ENCODE peak calls at places on chromosomes 16 and 17, in seven cellular contexts. M, F, W, S, Q, Y and K are unnamed samples. For H3K4me1, the result is how much of the 10 kb centered on the place peaks cover.

GRCh38 chr16:69534720-69535119 is 31.0 kb upstream of the NFAT5 start:
- DNase-seq in M (no peak), F (no peak), W (no peak), S (no peak), Q (no peak), Y (no peak), K (no peak)

GRCh38 chr17:19768046-19768782 is 20.1 kb upstream of the ALDH3A1 start:
- DNase-seq in M (no peak), F (no peak), W (no peak), S (no peak), Q (no peak), Y (no peak), K (no peak)

GRCh38 chr16:77422196-77422784 is 12.5 kb downstream of the ADAMTS18 start:
- DNase-seq in M (no peak), F (no peak), W (no peak), S (no peak), Q (no peak), Y (no peak), K (no peak)

GRCh38 chr16:968620-969019 is 2.2 kb downstream of the LMF1 start:
- DNase-seq in M (no peak), F (no peak), W (no peak), S (no peak), Q (no peak), Y (no peak), K (no peak)

GRCh38 chr17:2062571-2063183 is 7.8 kb downstream of the HIC1 start:
- DNase-seq in M (no peak), F (no peak), W (no peak), S (no peak), Q (peak), Y (no peak), K (peak)

GRCh38 chr16:24024971-24025370 is 189.2 kb downstream of the PRKCB start:
- DNase-seq in M (no peak), F (no peak), W (no peak), S (no peak), Q (no peak), Y (no peak), K (no peak)

GRCh38 chr17:68600123-68600880 is 865 bp downstream of the FAM20A start:
- DNase-seq in M (no peak), F (peak), W (peak), S (no peak), Q (peak), Y (no peak), K (peak)

GRCh38 chr16:24130494-24131085 is 125.5 kb upstream of the CACNG3 start:
- DNase-seq in M (no peak), F (no peak), W (no peak), S (no peak), Q (no peak), Y (no peak), K (no peak)

GRCh38 chr17:58313815-58314705 is 14.5 kb downstream of the TSPOAP1 start:
- DNase-seq in M (no peak), F (no peak), W (no peak), S (no peak), Q (no peak), Y (no peak), K (no peak)

GRCh38 chr16:53061701-53062159 is 6.9 kb downstream of the CHD9 start:
- DNase-seq in M (no peak), F (peak), W (no peak), S (no peak), Q (no peak), Y (no peak), K (no peak)

GRCh38 chr17:47225436-47225858 is 16.3 kb downstream of the MYL4 start:
- DNase-seq in M (peak), F (peak), W (peak), S (no peak), Q (no peak), Y (no peak), K (peak)

GRCh38 chr17:5770556-5771270 is 186.4 kb upstream of the NLRP1 start:
- DNase-seq in M (no peak), F (no peak), W (no peak), S (no peak), Q (no peak), Y (no peak), K (no peak)

GRCh38 chr16:27515874-27516353 is 33.8 kb downstream of the GTF3C1 start:
- DNase-seq in M (no peak), F (no peak), W (peak), S (no peak), Q (no peak), Y (no peak), K (no peak)

GRCh38 chr17:38447502-38448095 is 19.3 kb downstream of the ARHGAP23 start:
- DNase-seq in M (no peak), F (no peak), W (no peak), S (no peak), Q (no peak), Y (no peak), K (no peak)

GRCh38 chr16:7679899-7680298 is 347.3 kb downstream of the RBFOX1 start:
- DNase-seq in M (no peak), F (no peak), W (no peak), S (no peak), Q (no peak), Y (no peak), K (no peak)

GRCh38 chr16:12587170-12587569 is 216.5 kb downstream of the CPPED1 start:
- DNase-seq in M (no peak), F (no peak), W (no peak), S (no peak), Q (no peak), Y (peak), K (no peak)

GRCh38 chr16:81502396-81503060 is 57.9 kb downstream of the CMIP start:
- DNase-seq in M (no peak), F (no peak), W (no peak), S (no peak), Q (no peak), Y (no peak), K (peak)

GRCh38 chr16:56921571-56921970 is 10.4 kb upstream of the HERPUD1 start:
- DNase-seq in M (no peak), F (no peak), W (no peak), S (no peak), Q (no peak), Y (no peak), K (no peak)

GRCh38 chr17:77889135-77889505 is 69.4 kb upstream of the TNRC6C start:
- DNase-seq in M (no peak), F (no peak), W (no peak), S (no peak), Q (no peak), Y (no peak), K (no peak)

GRCh38 chr16:87152221-87152755 is 164.9 kb downstream of the C16orf95 start:
- DNase-seq in M (no peak), F (no peak), W (no peak), S (no peak), Q (no peak), Y (no peak), K (no peak)

GRCh38 chr17:11644265-11645212 is 46.3 kb downstream of the DNAH9 start:
- DNase-seq in M (peak), F (peak), W (peak), S (no peak), Q (peak), Y (no peak), K (peak)

GRCh38 chr17:79597040-79597439 is 13.8 kb downstream of the RBFOX3 start:
- DNase-seq in M (no peak), F (no peak), W (no peak), S (no peak), Q (no peak), Y (no peak), K (no peak)

GRCh38 chr16:65062736-65063583 is 58.9 kb downstream of the CDH11 start:
- DNase-seq in M (no peak), F (no peak), W (no peak), S (no peak), Q (no peak), Y (no peak), K (no peak)

GRCh38 chr16:57235128-57236092 is 9.6 kb upstream of the ARL2BP start:
- DNase-seq in M (no peak), F (no peak), W (no peak), S (no peak), Q (no peak), Y (no peak), K (no peak)

GRCh38 chr16:22300427-22301071 is 3.3 kb downstream of the POLR3E start:
- DNase-seq in M (peak), F (peak), W (peak), S (no peak), Q (no peak), Y (no peak), K (peak)

GRCh38 chr17:21814776-21815175 is 122.5 kb downstream of the KCNJ18 start:
- DNase-seq in M (no peak), F (no peak), W (no peak), S (no peak), Q (no peak), Y (no peak), K (no peak)

GRCh38 chr17:38428150-38428642 is at the start of gene ARHGAP23:
- DNase-seq in M (peak), F (peak), W (peak), S (no peak), Q (peak), Y (no peak), K (peak)

GRCh38 chr17:81245665-81246342 is 6.7 kb downstream of the NDUFAF8 start:
- DNase-seq in M (no peak), F (no peak), W (no peak), S (no peak), Q (no peak), Y (no peak), K (peak)
- TF ChIP-seq POLR2A in M (no peak), F (no peak), W (no peak), S (no peak), Q (no peak), Y (no peak), K (no peak)

GRCh38 chr17:66965801-66966528 is 1.5 kb downstream of the CACNG4 start:
- DNase-seq in M (no peak), F (no peak), W (no peak), S (no peak), Q (no peak), Y (no peak), K (no peak)
- H3K4me1 ChIP-seq in M (under half), F (under half), W (under half), S (under half), Q (under half), Y (under half), K (under half)

GRCh38 chr17:41786227-41787020 is at the start of gene JUP:
- DNase-seq in M (peak), F (peak), W (peak), S (peak), Q (peak), Y (peak), K (peak)
- TF ChIP-seq POLR2A in M (peak), F (peak), W (peak), S (peak), Q (peak), Y (peak), K (peak)

GRCh38 chr16:4239682-4240175 is 2.2 kb downstream of the SRL start:
- DNase-seq in M (no peak), F (no peak), W (no peak), S (no peak), Q (no peak), Y (no peak), K (no peak)
- H3K4me1 ChIP-seq in M (under half), F (under half), W (under half), S (under half), Q (under half), Y (under half), K (under half)

GRCh38 chr17:28042721-28043291 is 329 bp downstream of the NLK start:
- DNase-seq in M (no peak), F (peak), W (no peak), S (no peak), Q (peak), Y (no peak), K (no peak)
- TF ChIP-seq POLR2A in M (no peak), F (no peak), W (no peak), S (no peak), Q (no peak), Y (no peak), K (no peak)

DNA sequence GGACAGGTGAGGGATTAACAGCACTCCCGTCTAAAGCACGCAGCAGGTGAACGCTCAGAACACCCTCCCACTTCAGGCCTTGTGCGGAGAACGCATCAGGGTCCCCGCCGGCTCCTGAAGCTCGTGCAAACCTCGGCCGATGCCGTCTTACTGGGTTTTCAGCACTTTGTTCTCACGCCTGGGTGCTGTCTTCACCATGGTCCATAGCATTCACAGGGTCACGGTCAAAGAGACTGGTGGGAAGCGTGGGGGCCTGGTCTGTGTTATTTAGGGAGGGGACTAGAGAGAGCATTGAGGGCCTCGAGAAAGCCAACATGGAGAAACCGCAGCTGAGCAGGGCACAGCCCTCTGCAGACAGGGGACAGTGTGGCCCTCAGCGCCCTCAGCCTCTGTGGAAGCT is 26.6 kb downstream of the CIBAR2 start:
- DNase-seq in M (no peak), F (no peak), W (no peak), S (no peak), Q (no peak), Y (no peak), K (no peak)
- H3K4me1 ChIP-seq in M (under half), F (under half), W (under half), S (under half), Q (under half), Y (under half), K (under half)

DNA sequence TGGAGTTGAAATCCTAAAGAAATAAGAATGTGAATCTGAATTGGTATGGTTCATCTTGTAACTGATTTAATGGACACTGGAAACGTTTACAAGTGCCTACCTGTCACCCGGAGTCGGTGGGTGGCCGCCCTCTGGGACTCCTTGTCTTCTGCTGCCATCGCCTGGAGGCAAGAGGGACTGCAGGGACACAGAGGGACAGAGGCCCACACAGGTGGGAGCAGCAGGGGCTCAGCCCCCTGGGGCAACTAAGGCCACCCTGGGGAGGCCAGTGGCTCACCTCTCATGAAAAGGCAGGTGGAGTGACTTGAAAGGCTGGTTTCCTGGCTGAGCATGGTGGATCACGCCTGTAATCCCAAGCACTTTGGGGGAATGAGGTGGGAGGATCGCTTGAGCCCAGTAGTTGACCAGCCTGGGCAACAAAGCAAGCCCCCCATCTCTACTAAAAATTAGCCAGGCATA is 23.2 kb downstream of the TMEM92 start:
- DNase-seq in M (peak), F (peak), W (peak), S (no peak), Q (peak), Y (peak), K (peak)
- TF ChIP-seq POLR2A in M (no peak), F (no peak), W (no peak), S (no peak), Q (no peak), Y (no peak), K (no peak)

GRCh38 chr16:17277981-17278381 is 192.8 kb downstream of the XYLT1 start:
- DNase-seq in M (no peak), F (peak), W (peak), S (no peak), Q (peak), Y (peak), K (no peak)
- H3K4me1 ChIP-seq in M (under half), F (under half), W (under half), S (under half), Q (under half), Y (under half), K (under half)

GRCh38 chr17:45149669-45150603 is 1.7 kb downstream of the HEXIM1 start:
- DNase-seq in M (peak), F (peak), W (peak), S (no peak), Q (peak), Y (peak), K (peak)
- TF ChIP-seq POLR2A in M (peak), F (peak), W (peak), S (no peak), Q (no peak), Y (no peak), K (no peak)

GRCh38 chr16:84931107-84931494 is 80.2 kb downstream of the ZDHHC7 start:
- DNase-seq in M (no peak), F (no peak), W (no peak), S (no peak), Q (no peak), Y (no peak), K (no peak)

GRCh38 chr16:84928679-84929420 is 82.5 kb downstream of the ZDHHC7 start:
- DNase-seq in M (peak), F (peak), W (no peak), S (no peak), Q (peak), Y (no peak), K (peak)

GRCh38 chr16:84927621-84928591 is 83.4 kb downstream of the ZDHHC7 start:
- DNase-seq in M (peak), F (no peak), W (no peak), S (no peak), Q (peak), Y (no peak), K (no peak)

GRCh38 chr16:84930298-84931106 is 80.8 kb downstream of the ZDHHC7 start:
- DNase-seq in M (no peak), F (no peak), W (no peak), S (no peak), Q (no peak), Y (no peak), K (no peak)

DNA sequence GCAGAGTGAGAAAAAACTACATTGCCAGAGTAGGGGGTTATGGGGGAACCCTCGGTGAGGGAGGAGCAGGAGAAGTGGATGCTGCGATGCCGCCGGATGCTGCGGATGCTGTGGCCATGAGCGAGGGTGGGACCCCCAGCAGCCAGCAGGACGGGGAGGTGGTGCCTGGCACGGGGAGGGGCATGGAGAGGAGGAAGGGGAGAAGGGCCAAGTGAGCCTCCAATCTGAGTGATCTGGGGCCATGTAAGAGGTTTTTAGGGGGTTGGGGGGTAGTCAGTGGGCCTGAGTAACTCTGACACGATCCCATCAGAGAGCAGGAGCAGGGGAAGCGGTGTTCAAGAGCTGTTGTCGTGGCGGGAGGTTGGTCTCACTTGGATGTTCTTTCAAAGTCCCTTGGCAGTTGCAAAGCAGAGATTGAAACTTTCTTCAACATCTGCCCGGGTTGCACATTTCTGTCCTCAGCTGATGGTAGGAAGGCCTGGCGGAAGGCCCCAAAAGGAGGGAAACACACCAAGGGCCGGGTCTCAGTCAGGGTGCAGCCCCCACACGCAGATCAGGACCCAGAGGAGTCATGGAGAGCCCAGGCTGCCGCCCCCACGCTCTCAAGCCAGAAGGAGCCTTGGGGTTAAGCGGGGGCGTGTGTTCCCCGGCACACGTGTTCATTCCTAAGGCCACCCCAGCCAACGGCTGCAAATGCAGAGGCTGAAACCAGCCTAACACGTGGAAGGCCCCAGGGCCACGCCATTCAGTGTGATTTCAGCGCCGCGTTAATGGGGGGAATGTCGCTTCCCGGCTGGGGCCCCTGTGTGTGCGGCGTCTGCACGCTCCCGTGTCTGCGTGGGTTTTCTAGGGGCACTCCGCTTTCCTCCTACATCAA is 81.7 kb downstream of the ZDHHC7 start:
- DNase-seq in M (no peak), F (no peak), W (no peak), S (no peak), Q (peak), Y (no peak), K (no peak)
- H3K4me1 ChIP-seq in M (under half), F (under half), W (under half), S (under half), Q (under half), Y (under half), K (under half)